ENCODE peak calls at places on chromosomes 16 and 17, in seven cellular contexts. F is lung, C is retinal pigment epithelial cell, X is cardiac fibroblast, B is astrocyte of the spinal cord, U is cardiac muscle cell, Z is lower lobe of right lung. V is an unnamed sample.

GRCh38 chr16:86219655-86220445 is 290.5 kb upstream of the FOXF1 start:
- DNase-seq in X (peak), C (no peak), U (peak), B (no peak), F (no peak), Z (no peak), V (peak)

GRCh38 chr16:4701791-4702465 is 8.6 kb downstream of the NUDT16L1 start:
- DNase-seq in B (no peak), X (no peak), F (no peak), C (no peak), Z (no peak), U (no peak), V (no peak)

GRCh38 chr16:79757163-79757562 is 156.6 kb upstream of the MAF start:
- DNase-seq in Z (no peak), F (no peak), B (no peak), C (no peak), X (no peak), U (no peak), V (no peak)

GRCh38 chr16:12079411-12079965 is 103.0 kb downstream of the SNX29 start:
- DNase-seq in B (no peak), Z (peak), C (no peak), X (no peak), U (no peak), F (no peak), V (no peak)

GRCh38 chr17:68514809-68515208 is 2.6 kb downstream of the PRKAR1A start:
- DNase-seq in F (no peak), U (no peak), Z (no peak), C (peak), B (peak), X (peak), V (peak)

GRCh38 chr16:89582614-89583196 is 7.1 kb downstream of the CPNE7 start:
- DNase-seq in F (no peak), Z (no peak), X (no peak), C (no peak), B (no peak), U (no peak), V (no peak)

GRCh38 chr17:76273923-76274558 is 8.9 kb downstream of the UBALD2 start:
- DNase-seq in X (no peak), C (no peak), B (no peak), F (no peak), U (no peak), Z (no peak), V (no peak)

GRCh38 chr16:53154513-53154912 is 99.7 kb downstream of the CHD9 start:
- DNase-seq in X (no peak), F (no peak), C (no peak), Z (no peak), B (no peak), U (peak), V (no peak)

GRCh38 chr16:83847371-83848225 is 39.8 kb downstream of the HSBP1 start:
- DNase-seq in Z (no peak), F (no peak), U (no peak), C (no peak), X (no peak), B (no peak), V (no peak)

GRCh38 chr17:76716834-76717205 is 6.1 kb upstream of the MXRA7 start:
- DNase-seq in C (no peak), B (peak), X (peak), U (no peak), F (no peak), Z (no peak), V (peak)

GRCh38 chr17:73552300-73553088 is 91.8 kb downstream of the SDK2 start:
- DNase-seq in X (no peak), U (no peak), Z (no peak), B (no peak), F (peak), C (no peak), V (no peak)

GRCh38 chr17:62725791-62726249 is 82.3 kb downstream of the MARCHF10 start:
- DNase-seq in Z (no peak), U (no peak), F (no peak), B (no peak), C (no peak), X (no peak), V (no peak)

GRCh38 chr17:40779181-40779909 is 3.0 kb downstream of the KRT27 start:
- DNase-seq in F (peak), U (peak), C (no peak), Z (peak), B (no peak), X (no peak), V (no peak)
- H3K4me3 ChIP-seq in F (no peak), U (no peak), C (peak), Z (peak), B (peak), X (no peak), V (no peak)

GRCh38 chr16:15641753-15642556 is 999 bp downstream of the MARF1 start:
- DNase-seq in B (no peak), F (no peak), C (no peak), X (no peak), U (no peak), Z (no peak), V (no peak)

GRCh38 chr16:15640966-15641365 is 2.0 kb downstream of the MARF1 start:
- DNase-seq in C (no peak), F (no peak), Z (no peak), U (no peak), B (no peak), X (no peak), V (no peak)

GRCh38 chr16:15643453-15644305 is 725 bp upstream of the MARF1 start:
- DNase-seq in C (no peak), Z (no peak), U (peak), F (no peak), X (peak), B (peak), V (peak)

GRCh38 chr16:15644306-15644961 is 1.5 kb upstream of the MARF1 start:
- DNase-seq in X (no peak), U (no peak), Z (no peak), C (no peak), B (no peak), F (no peak), V (peak)

DNA sequence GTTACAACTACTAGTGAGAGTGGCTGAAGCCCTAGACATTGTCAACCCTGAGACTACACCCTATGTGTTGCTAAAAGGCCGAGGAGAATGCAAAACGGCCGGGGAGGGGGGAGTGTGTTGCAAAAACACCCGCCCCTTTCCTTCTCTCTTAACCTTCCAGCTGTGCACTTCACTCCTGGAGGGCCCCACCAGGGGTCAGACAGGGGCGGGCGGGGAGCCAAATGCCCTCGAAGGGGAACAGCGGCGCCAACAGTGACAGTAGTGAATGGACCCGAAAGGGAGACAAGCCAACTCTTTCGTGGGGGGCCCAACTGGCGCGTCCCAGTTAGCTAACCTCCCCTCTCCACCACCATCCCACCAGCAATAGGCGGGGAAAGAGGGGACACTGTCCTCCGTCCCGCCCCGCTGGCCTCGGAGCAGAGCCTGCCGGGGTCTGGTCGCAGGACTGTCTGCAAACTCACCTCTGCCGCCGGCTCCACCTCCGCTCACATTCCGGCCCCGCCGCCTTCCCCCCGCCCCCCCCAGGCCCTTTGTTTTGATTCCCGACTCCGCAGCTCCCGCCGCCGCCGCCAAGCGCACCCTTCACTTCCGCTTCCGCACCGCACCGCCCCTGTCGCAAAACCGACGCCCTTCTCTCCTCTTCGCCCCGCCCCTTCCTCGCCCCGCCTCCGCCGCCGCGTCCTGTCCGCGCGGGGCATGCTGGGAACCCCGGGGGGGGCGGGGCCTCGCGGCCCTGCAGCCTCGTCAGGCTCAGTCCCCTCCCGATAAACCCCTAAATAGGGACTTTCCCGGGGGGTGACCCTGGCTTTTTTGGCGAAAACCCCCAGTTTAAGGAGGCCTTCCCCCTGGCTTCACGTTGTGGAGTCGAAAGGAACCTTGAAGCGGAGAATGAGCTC is at the start of gene MARF1:
- DNase-seq in B (peak), C (peak), F (peak), X (peak), Z (peak), U (peak), V (peak)
- TF ChIP-seq CTCF in B (peak), C (peak), F (no peak), X (peak), Z (peak), U (peak), V (peak)

GRCh38 chr17:56581635-56582605 is 11.6 kb upstream of the NOG start:
- DNase-seq in X (no peak), C (no peak), B (no peak), U (peak), F (no peak), Z (no peak), V (no peak)

GRCh38 chr17:56571456-56571855 is 22.0 kb upstream of the NOG start:
- DNase-seq in C (no peak), X (no peak), U (no peak), Z (no peak), F (no peak), B (no peak), V (no peak)

GRCh38 chr17:56577810-56578209 is 15.7 kb upstream of the NOG start:
- DNase-seq in C (no peak), X (no peak), U (peak), F (no peak), B (no peak), Z (no peak), V (no peak)

DNA sequence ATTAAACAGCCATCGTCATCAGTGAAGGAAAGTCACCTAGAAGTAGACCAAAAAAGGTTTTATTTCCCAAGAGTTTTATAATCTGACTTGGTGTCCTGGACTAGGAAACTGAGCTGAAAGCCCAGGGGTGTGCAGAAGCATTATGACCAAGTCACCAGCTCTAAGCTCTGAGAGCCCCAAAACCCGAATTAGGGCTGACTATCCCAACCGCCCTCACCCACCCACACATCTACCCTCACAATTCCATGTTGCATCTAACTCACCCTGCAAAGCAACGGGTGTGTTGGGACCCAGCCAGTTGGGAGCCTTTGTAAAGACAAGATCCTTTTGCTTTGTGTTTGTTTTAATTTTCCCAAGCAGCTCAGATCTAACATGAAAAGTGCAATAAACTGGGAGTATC is 16.3 kb upstream of the NOG start:
- DNase-seq in Z (no peak), F (no peak), X (no peak), U (no peak), C (no peak), B (no peak), V (no peak)
- H3K4me3 ChIP-seq in Z (no peak), F (no peak), X (no peak), U (no peak), C (no peak), B (no peak), V (no peak)

DNA sequence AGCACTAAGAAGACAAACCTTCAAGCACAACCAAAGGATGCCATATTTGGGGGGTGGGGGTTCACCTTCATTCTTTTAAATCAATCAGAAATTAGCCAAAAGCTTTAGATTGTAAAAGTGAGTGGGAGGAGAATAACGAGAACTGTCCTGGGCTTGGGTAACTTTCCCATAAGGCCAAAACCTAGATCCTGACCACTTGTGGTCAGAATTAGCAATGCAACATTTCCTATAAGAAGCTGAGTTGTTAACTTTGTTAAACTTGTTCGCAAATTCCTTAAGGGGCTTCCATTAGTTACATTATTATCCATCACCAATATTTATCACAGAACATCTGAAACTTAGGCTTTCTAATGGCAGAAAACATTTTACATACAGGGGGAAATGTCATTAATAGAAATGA is 25.1 kb downstream of the STAT5B start:
- DNase-seq in U (no peak), Z (no peak), F (no peak), B (peak), C (no peak), X (peak), V (peak)
- TF ChIP-seq CTCF in U (peak), Z (no peak), F (no peak), B (peak), C (peak), X (peak), V (peak)

V was measured in fibroblast of mammary gland.